ENCODE peak calls at places on chromosomes 13 and 19, in seven cellular contexts. T is effector CD4-positive, alpha-beta T cell; L is CD8-positive, alpha-beta T cell; V is GM12891; F is central memory CD8-positive, alpha-beta T cell; D is activated CD4-positive, CD25-positive, alpha-beta regulatory T cell; R is tibial artery. C is an unnamed sample.

GRCh38 chr13:75197803-75198202 is 284.2 kb downstream of the TBC1D4 start:
- DNase-seq in T (no peak), L (no peak), V (no peak), F (no peak), D (no peak), R (no peak), C (no peak)

GRCh38 chr19:31502536-31503170 is 153.4 kb upstream of the TSHZ3 start:
- DNase-seq in T (no peak), L (no peak), V (no peak), F (no peak), D (no peak), R (no peak), C (peak)

GRCh38 chr13:33015791-33016323 is 366 bp upstream of the KL start:
- DNase-seq in T (no peak), L (no peak), V (no peak), F (no peak), D (no peak), R (no peak), C (no peak)

GRCh38 chr19:38107129-38107528 is 116.9 kb downstream of the DPF1 start:
- DNase-seq in T (no peak), L (no peak), V (no peak), F (no peak), D (no peak), R (no peak), C (no peak)

GRCh38 chr19:5054551-5055456 is 85.9 kb downstream of the KDM4B start:
- DNase-seq in T (no peak), L (no peak), V (no peak), F (no peak), D (no peak), R (no peak), C (no peak)

GRCh38 chr19:4457654-4458406 is at the start of gene UBXN6:
- DNase-seq in T (peak), L (peak), V (peak), F (peak), D (peak), R (peak), C (peak)

GRCh38 chr13:105572401-105572800 is 963.1 kb downstream of the EFNB2 start:
- DNase-seq in T (no peak), L (no peak), V (no peak), F (no peak), D (no peak), R (no peak), C (no peak)

GRCh38 chr19:17180997-17181702 is 34.0 kb upstream of the USE1 start:
- DNase-seq in T (no peak), L (no peak), V (no peak), F (no peak), D (no peak), R (no peak), C (no peak)

GRCh38 chr13:30737511-30738342 is 2.4 kb downstream of the ALOX5AP start:
- DNase-seq in T (no peak), L (no peak), V (no peak), F (no peak), D (no peak), R (no peak), C (no peak)

GRCh38 chr19:44767295-44768180 is 10.2 kb upstream of the CBLC start:
- DNase-seq in T (no peak), L (no peak), V (no peak), F (no peak), D (no peak), R (no peak), C (no peak)

GRCh38 chr19:13043285-13043684 is 48.0 kb downstream of the NFIX start:
- DNase-seq in T (no peak), L (no peak), V (no peak), F (no peak), D (no peak), R (no peak), C (no peak)

GRCh38 chr13:75687145-75687763 is 51.1 kb downstream of the LMO7 start:
- DNase-seq in T (no peak), L (no peak), V (no peak), F (no peak), D (no peak), R (no peak), C (no peak)

GRCh38 chr13:22009500-22009899 is 338.6 kb downstream of the FGF9 start:
- DNase-seq in T (no peak), L (no peak), V (no peak), F (no peak), D (no peak), R (no peak), C (no peak)

GRCh38 chr19:48480476-48481190 is 11.5 kb downstream of the CYTH2 start:
- DNase-seq in T (peak), L (peak), V (no peak), F (no peak), D (peak), R (peak), C (peak)

GRCh38 chr13:112720251-112720650 is 30.4 kb downstream of the ATP11A start:
- DNase-seq in T (no peak), L (no peak), V (no peak), F (no peak), D (no peak), R (peak), C (no peak)

GRCh38 chr13:111967572-111968201 is 99.3 kb upstream of the SOX1 start:
- DNase-seq in T (no peak), L (no peak), V (no peak), F (no peak), D (no peak), R (no peak), C (no peak)

GRCh38 chr19:48681127-48681470 is 8.3 kb upstream of the NTN5 start:
- DNase-seq in T (no peak), L (no peak), V (no peak), F (no peak), D (no peak), R (no peak), C (no peak)

GRCh38 chr13:37306778-37307544 is 201.5 kb upstream of the CSNK1A1L start:
- DNase-seq in T (no peak), L (no peak), V (no peak), F (no peak), D (no peak), R (no peak), C (no peak)

GRCh38 chr19:40445945-40446784 is 2.0 kb upstream of the SERTAD3 start:
- DNase-seq in T (no peak), L (no peak), V (no peak), F (no peak), D (no peak), R (no peak), C (no peak)

GRCh38 chr19:6273701-6274601 is 5.8 kb downstream of the MLLT1 start:
- DNase-seq in T (no peak), L (no peak), V (no peak), F (no peak), D (no peak), R (peak), C (peak)

GRCh38 chr13:109789262-109789661 is 2.9 kb upstream of the IRS2 start:
- DNase-seq in T (no peak), L (no peak), V (no peak), F (no peak), D (no peak), R (no peak), C (no peak)

GRCh38 chr19:4870025-4870700 is 2.7 kb upstream of the PLIN3 start:
- DNase-seq in T (no peak), L (no peak), V (no peak), F (no peak), D (no peak), R (no peak), C (peak)

GRCh38 chr19:58554494-58555368 is at the start of gene CHMP2A:
- DNase-seq in T (peak), L (peak), V (peak), F (peak), D (no peak), R (peak), C (peak)

GRCh38 chr19:19342086-19343015 is 21.7 kb downstream of the MAU2 start:
- DNase-seq in T (no peak), L (no peak), V (no peak), F (no peak), D (no peak), R (no peak), C (no peak)

GRCh38 chr13:40536443-40537113 is 129.9 kb downstream of the FOXO1 start:
- DNase-seq in T (no peak), L (no peak), V (no peak), F (no peak), D (no peak), R (no peak), C (no peak)

GRCh38 chr19:11763117-11763516 is 3.7 kb upstream of the ZNF441 start:
- DNase-seq in T (no peak), L (no peak), V (no peak), F (no peak), D (no peak), R (no peak), C (no peak)

GRCh38 chr13:51849145-51850101 is 4.4 kb upstream of the TMEM272 start:
- DNase-seq in T (no peak), L (no peak), V (peak), F (no peak), D (no peak), R (no peak), C (no peak)

GRCh38 chr19:6362351-6362801 is 1.0 kb downstream of the CLPP start:
- DNase-seq in T (peak), L (peak), V (no peak), F (no peak), D (no peak), R (no peak), C (no peak)

GRCh38 chr13:55000844-55001243 is 1972.2 kb downstream of the OLFM4 start:
- DNase-seq in T (no peak), L (no peak), V (no peak), F (no peak), D (no peak), R (no peak), C (no peak)

GRCh38 chr13:51721485-51721884 is 82.5 kb downstream of the DHRS12 start:
- DNase-seq in T (no peak), L (no peak), V (no peak), F (no peak), D (no peak), R (no peak), C (no peak)

GRCh38 chr13:61954092-61954491 is 538.4 kb upstream of the PCDH20 start:
- DNase-seq in T (no peak), L (no peak), V (no peak), F (no peak), D (no peak), R (no peak), C (no peak)

GRCh38 chr19:4914736-4915501 is 5.6 kb downstream of the UHRF1 start:
- DNase-seq in T (peak), L (peak), V (no peak), F (peak), D (peak), R (no peak), C (no peak)

GRCh38 chr13:51935326-51936171 is 73.8 kb downstream of the CCDC70 start:
- DNase-seq in T (no peak), L (no peak), V (no peak), F (no peak), D (no peak), R (no peak), C (no peak)

GRCh38 chr19:7280940-7281666 is 13.1 kb downstream of the INSR start:
- DNase-seq in T (no peak), L (no peak), V (no peak), F (no peak), D (no peak), R (no peak), C (no peak)

C was measured in right atrium auricular region.